ENCODE peak calls at places on chromosomes 16 and 17, in nine cellular contexts. T, W, J, V, Q, M, F, B and X are unnamed samples. For H3K36me3, the result is how much of the 10 kb centered on the place peaks cover.

GRCh38 chr16:75379911-75380847 is 53.1 kb downstream of the CFDP1 start:
- DNase-seq in F (peak), M (no peak), J (peak), W (no peak), V (peak), T (peak), B (no peak), Q (no peak), X (no peak)

GRCh38 chr16:67483731-67484525 is 581 bp upstream of the AGRP start:
- DNase-seq in F (no peak), B (no peak), W (no peak), T (no peak), V (no peak), J (no peak), Q (no peak), M (no peak), X (no peak)

GRCh38 chr17:35766903-35767510 is 6.3 kb downstream of the C17orf50 start:
- DNase-seq in V (peak), J (peak), Q (peak), W (no peak), T (peak), M (peak), B (no peak), F (peak), X (no peak)

GRCh38 chr17:50645748-50646682 is 11.3 kb downstream of the ABCC3 start:
- DNase-seq in J (no peak), T (no peak), F (no peak), W (no peak), B (peak), M (no peak), V (no peak), Q (no peak), X (no peak)

GRCh38 chr17:75685508-75685907 is 18.4 kb downstream of the SAP30BP start:
- DNase-seq in T (no peak), J (no peak), Q (peak), M (no peak), V (no peak), B (no peak), F (no peak), W (no peak), X (no peak)

GRCh38 chr16:64363039-64363438 is 758.8 kb downstream of the CDH11 start:
- DNase-seq in B (no peak), W (no peak), M (no peak), J (no peak), V (no peak), T (no peak), Q (peak), F (no peak), X (no peak)

GRCh38 chr16:15950869-15951268 is 1.5 kb downstream of the ABCC1 start:
- DNase-seq in F (no peak), Q (no peak), W (no peak), T (no peak), M (no peak), J (no peak), B (no peak), V (no peak), X (no peak)

GRCh38 chr16:54817432-54817831 is 113.2 kb upstream of the IRX5 start:
- DNase-seq in V (no peak), W (no peak), Q (peak), J (no peak), T (peak), F (no peak), M (peak), B (no peak), X (no peak)

GRCh38 chr16:57264950-57265371 is 19.5 kb downstream of the PLLP start:
- DNase-seq in V (no peak), Q (no peak), W (no peak), F (no peak), J (no peak), M (no peak), B (peak), T (no peak), X (no peak)

GRCh38 chr17:64420143-64420670 is 28.7 kb upstream of the MILR1 start:
- DNase-seq in M (peak), F (peak), V (peak), J (peak), T (peak), Q (peak), W (peak), B (no peak), X (no peak)

GRCh38 chr17:49952912-49953497 is 16.0 kb upstream of the DLX4 start:
- DNase-seq in Q (no peak), J (peak), V (no peak), M (no peak), F (no peak), T (no peak), W (no peak), B (no peak), X (no peak)

GRCh38 chr16:29012913-29013641 is 28.2 kb downstream of the LAT start:
- DNase-seq in M (no peak), V (peak), F (peak), T (no peak), Q (no peak), W (no peak), J (no peak), B (no peak), X (no peak)

GRCh38 chr17:15414502-15415348 is 52.7 kb downstream of the CDRT4 start:
- DNase-seq in W (no peak), J (no peak), V (no peak), T (no peak), F (no peak), Q (no peak), M (peak), B (no peak), X (no peak)

GRCh38 chr17:491086-492014 is 138.7 kb upstream of the RPH3AL start:
- DNase-seq in V (peak), B (peak), F (peak), T (no peak), W (no peak), J (peak), M (peak), Q (peak), X (no peak)

GRCh38 chr16:67339453-67339852 is 12.8 kb downstream of the LRRC36 start:
- DNase-seq in W (peak), T (peak), B (no peak), Q (peak), J (no peak), F (no peak), M (no peak), V (no peak), X (no peak)

GRCh38 chr17:45729284-45729907 is 54.7 kb upstream of the CRHR1 start:
- DNase-seq in T (no peak), F (no peak), Q (no peak), B (peak), J (no peak), M (no peak), W (no peak), V (no peak), X (no peak)

GRCh38 chr17:700504-701094 is 14.0 kb downstream of the VPS53 start:
- DNase-seq in Q (peak), T (peak), W (peak), F (peak), V (peak), J (no peak), B (no peak), M (peak), X (no peak)

GRCh38 chr17:80899402-80900268 is 92.0 kb upstream of the CHMP6 start:
- DNase-seq in J (peak), B (no peak), F (peak), M (peak), Q (peak), T (peak), W (peak), V (peak), X (peak)

GRCh38 chr16:84964729-84965128 is 46.6 kb downstream of the ZDHHC7 start:
- DNase-seq in T (no peak), V (no peak), J (no peak), W (no peak), M (no peak), B (no peak), Q (no peak), F (no peak), X (no peak)

GRCh38 chr17:12463102-12463501 is 202.6 kb upstream of the MYOCD start:
- DNase-seq in J (no peak), M (no peak), F (no peak), W (no peak), B (no peak), Q (peak), V (no peak), T (no peak), X (no peak)

GRCh38 chr17:14361945-14362508 is 61.1 kb downstream of the HS3ST3B1 start:
- DNase-seq in M (no peak), F (no peak), J (no peak), V (no peak), W (no peak), Q (no peak), T (no peak), B (no peak), X (no peak)
- H3K36me3 ChIP-seq in M (under half), F (under half), J (under half), V (under half), W (under half), Q (under half), T (under half), B (under half), X (under half)

GRCh38 chr16:2762711-2763110 is 10.3 kb downstream of the SRRM2 start:
- DNase-seq in T (no peak), J (no peak), B (peak), W (no peak), F (no peak), M (no peak), Q (no peak), V (no peak), X (no peak)
- H3K36me3 ChIP-seq in T (half or more), J (half or more), B (under half), W (half or more), F (half or more), M (half or more), Q (half or more), V (half or more), X (half or more)

DNA sequence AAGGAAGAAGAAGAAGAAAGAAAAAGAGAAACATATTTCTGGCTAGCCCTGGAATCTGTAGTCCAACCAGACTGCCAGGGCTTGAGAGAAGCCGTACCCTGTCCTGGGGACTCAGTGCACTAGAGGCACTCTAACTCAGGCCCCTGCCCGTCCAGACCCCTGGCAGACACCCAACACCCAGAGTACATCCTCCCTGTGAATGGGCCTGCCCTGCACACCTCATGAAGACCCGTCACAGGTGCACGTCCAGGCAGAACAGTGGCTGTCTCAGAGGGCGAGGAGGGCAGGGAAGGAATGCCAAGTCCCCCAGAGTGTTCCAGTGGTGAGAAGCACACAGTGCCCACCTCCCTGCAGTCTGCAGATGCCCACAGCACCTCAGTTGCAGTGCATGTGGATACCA is 23.0 kb downstream of the MPG start:
- DNase-seq in T (no peak), W (no peak), M (no peak), V (no peak), F (no peak), J (no peak), B (no peak), Q (no peak), X (no peak)
- H3K36me3 ChIP-seq in T (under half), W (under half), M (under half), V (under half), F (under half), J (under half), B (under half), Q (under half), X (under half)

DNA sequence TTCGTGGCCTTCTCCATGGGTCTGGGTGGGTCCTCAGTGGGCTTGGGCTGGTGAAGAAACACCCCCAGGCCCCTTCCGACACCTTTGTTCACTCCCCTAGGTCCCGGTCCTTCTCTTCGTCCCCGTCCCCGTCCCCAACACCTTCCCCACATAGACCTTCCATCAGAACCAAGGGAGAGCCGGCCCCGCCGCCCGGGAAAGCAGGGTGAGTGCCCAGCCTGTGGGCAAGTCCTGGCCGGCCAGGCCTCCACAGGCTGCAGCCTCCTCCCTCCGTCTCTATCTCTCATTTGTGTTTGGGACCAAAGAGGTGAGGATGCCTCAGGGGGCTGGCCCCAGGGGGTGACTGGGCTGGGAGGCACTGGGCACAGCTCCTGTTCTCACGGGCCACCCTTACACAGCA is 14.5 kb upstream of the IL17C start:
- DNase-seq in J (no peak), B (no peak), Q (no peak), M (no peak), V (no peak), W (no peak), F (no peak), T (no peak), X (no peak)
- H3K36me3 ChIP-seq in J (half or more), B (under half), Q (half or more), M (under half), V (under half), W (half or more), F (half or more), T (under half), X (under half)

GRCh38 chr17:17890773-17891759 is 54.3 kb upstream of the SREBF1 start:
- DNase-seq in B (no peak), W (peak), M (peak), Q (peak), T (peak), V (peak), J (no peak), F (peak), X (no peak)
- H3K36me3 ChIP-seq in B (under half), W (under half), M (under half), Q (half or more), T (under half), V (under half), J (under half), F (under half), X (under half)

GRCh38 chr16:27461483-27462171 is 59.7 kb downstream of the IL21R start:
- DNase-seq in V (no peak), B (peak), T (no peak), W (no peak), F (no peak), Q (no peak), J (no peak), M (no peak), X (no peak)
- H3K36me3 ChIP-seq in V (under half), B (under half), T (under half), W (under half), F (under half), Q (half or more), J (half or more), M (under half), X (under half)